ENCODE peak calls at places on chromosomes 3 and 15, in seven cellular contexts. One of them, this sample, is unnamed.

GRCh38 chr3:149454746-149455145 is 19.8 kb upstream of the TM4SF4 start:
- DNase-seq in NCI-H510A treated with DMSO at 0.1 percent for 48 hours: no peak
- DNase-seq in smooth muscle cell of the brain vasculature: no peak
- DNase-seq in nephron progenitor cell: no peak
- DNase-seq in cerebellar cortex: no peak
- DNase-seq in lung: no peak
- DNase-seq in activated T-helper 1 cell treated with anti-CD3 and anti-CD28 coated beads, Interleukin-2, amount 50 U/mL, for 16 hours: no peak
- DNase-seq in this sample: no peak

GRCh38 chr3:140563206-140563605 is 114.7 kb upstream of the TRIM42 start:
- DNase-seq in activated T-helper 1 cell treated with anti-CD3 and anti-CD28 coated beads, Interleukin-2, amount 50 U/mL, for 16 hours: no peak
- DNase-seq in lung: no peak
- DNase-seq in NCI-H510A treated with DMSO at 0.1 percent for 48 hours: no peak
- DNase-seq in nephron progenitor cell: no peak
- DNase-seq in smooth muscle cell of the brain vasculature: no peak
- DNase-seq in cerebellar cortex: no peak
- DNase-seq in this sample: no peak

GRCh38 chr3:169758353-169758994 is 6.4 kb downstream of the TERC start:
- DNase-seq in smooth muscle cell of the brain vasculature: no peak
- DNase-seq in NCI-H510A treated with DMSO at 0.1 percent for 48 hours: no peak
- DNase-seq in nephron progenitor cell: no peak
- DNase-seq in cerebellar cortex: no peak
- DNase-seq in activated T-helper 1 cell treated with anti-CD3 and anti-CD28 coated beads, Interleukin-2, amount 50 U/mL, for 16 hours: no peak
- DNase-seq in lung: no peak
- DNase-seq in this sample: no peak

GRCh38 chr15:68408526-68408925 is 23.4 kb downstream of the ITGA11 start:
- DNase-seq in activated T-helper 1 cell treated with anti-CD3 and anti-CD28 coated beads, Interleukin-2, amount 50 U/mL, for 16 hours: no peak
- DNase-seq in cerebellar cortex: no peak
- DNase-seq in lung: no peak
- DNase-seq in smooth muscle cell of the brain vasculature: no peak
- DNase-seq in NCI-H510A treated with DMSO at 0.1 percent for 48 hours: no peak
- DNase-seq in nephron progenitor cell: no peak
- DNase-seq in this sample: no peak

GRCh38 chr3:123716421-123716820 is 131.6 kb upstream of the HACD2 start:
- DNase-seq in cerebellar cortex: no peak
- DNase-seq in NCI-H510A treated with DMSO at 0.1 percent for 48 hours: no peak
- DNase-seq in nephron progenitor cell: no peak
- DNase-seq in lung: no peak
- DNase-seq in activated T-helper 1 cell treated with anti-CD3 and anti-CD28 coated beads, Interleukin-2, amount 50 U/mL, for 16 hours: no peak
- DNase-seq in smooth muscle cell of the brain vasculature: no peak
- DNase-seq in this sample: no peak

GRCh38 chr3:143507735-143508580 is 340.3 kb downstream of the SLC9A9 start:
- DNase-seq in cerebellar cortex: no peak
- DNase-seq in nephron progenitor cell: no peak
- DNase-seq in NCI-H510A treated with DMSO at 0.1 percent for 48 hours: no peak
- DNase-seq in smooth muscle cell of the brain vasculature: no peak
- DNase-seq in lung: no peak
- DNase-seq in activated T-helper 1 cell treated with anti-CD3 and anti-CD28 coated beads, Interleukin-2, amount 50 U/mL, for 16 hours: no peak
- DNase-seq in this sample: peak; percentile 26

GRCh38 chr3:129316121-129317013 is 37.7 kb downstream of the HMCES start:
- DNase-seq in nephron progenitor cell: peak; percentile 94
- DNase-seq in activated T-helper 1 cell treated with anti-CD3 and anti-CD28 coated beads, Interleukin-2, amount 50 U/mL, for 16 hours: peak; percentile 89
- DNase-seq in NCI-H510A treated with DMSO at 0.1 percent for 48 hours: peak; percentile 26
- DNase-seq in cerebellar cortex: peak; percentile 82
- DNase-seq in lung: peak; percentile 88
- DNase-seq in smooth muscle cell of the brain vasculature: no peak
- DNase-seq in this sample: peak; percentile 78

GRCh38 chr15:62742409-62743171 is 300.0 kb upstream of the TPM1 start:
- DNase-seq in nephron progenitor cell: peak; percentile 60
- DNase-seq in activated T-helper 1 cell treated with anti-CD3 and anti-CD28 coated beads, Interleukin-2, amount 50 U/mL, for 16 hours: no peak
- DNase-seq in cerebellar cortex: peak; percentile 77
- DNase-seq in smooth muscle cell of the brain vasculature: peak; percentile 39
- DNase-seq in lung: peak; percentile 50
- DNase-seq in NCI-H510A treated with DMSO at 0.1 percent for 48 hours: peak; percentile 16
- DNase-seq in this sample: peak; percentile 97

GRCh38 chr3:170057550-170057949 is 19.8 kb downstream of the GPR160 start:
- DNase-seq in activated T-helper 1 cell treated with anti-CD3 and anti-CD28 coated beads, Interleukin-2, amount 50 U/mL, for 16 hours: no peak
- DNase-seq in NCI-H510A treated with DMSO at 0.1 percent for 48 hours: no peak
- DNase-seq in lung: no peak
- DNase-seq in smooth muscle cell of the brain vasculature: no peak
- DNase-seq in cerebellar cortex: no peak
- DNase-seq in nephron progenitor cell: no peak
- DNase-seq in this sample: no peak

GRCh38 chr3:56205406-56205805 is 262.9 kb downstream of the ERC2 start:
- DNase-seq in cerebellar cortex: no peak
- DNase-seq in activated T-helper 1 cell treated with anti-CD3 and anti-CD28 coated beads, Interleukin-2, amount 50 U/mL, for 16 hours: no peak
- DNase-seq in lung: no peak
- DNase-seq in NCI-H510A treated with DMSO at 0.1 percent for 48 hours: no peak
- DNase-seq in smooth muscle cell of the brain vasculature: no peak
- DNase-seq in nephron progenitor cell: no peak
- DNase-seq in this sample: no peak

GRCh38 chr15:92638291-92638708 is 17.3 kb downstream of the FAM174B start:
- DNase-seq in smooth muscle cell of the brain vasculature: no peak
- DNase-seq in nephron progenitor cell: no peak
- DNase-seq in lung: no peak
- DNase-seq in cerebellar cortex: no peak
- DNase-seq in NCI-H510A treated with DMSO at 0.1 percent for 48 hours: peak; percentile 88
- DNase-seq in activated T-helper 1 cell treated with anti-CD3 and anti-CD28 coated beads, Interleukin-2, amount 50 U/mL, for 16 hours: no peak
- DNase-seq in this sample: peak; percentile 51

GRCh38 chr15:59138243-59138642 is 33.3 kb downstream of the CCNB2 start:
- DNase-seq in activated T-helper 1 cell treated with anti-CD3 and anti-CD28 coated beads, Interleukin-2, amount 50 U/mL, for 16 hours: peak; percentile 34
- DNase-seq in cerebellar cortex: peak; percentile 39
- DNase-seq in smooth muscle cell of the brain vasculature: no peak
- DNase-seq in lung: no peak
- DNase-seq in NCI-H510A treated with DMSO at 0.1 percent for 48 hours: no peak
- DNase-seq in nephron progenitor cell: peak; percentile 42
- DNase-seq in this sample: peak; percentile 45

GRCh38 chr3:133820889-133821675 is 15.5 kb downstream of the SRPRB start:
- DNase-seq in NCI-H510A treated with DMSO at 0.1 percent for 48 hours: no peak
- DNase-seq in cerebellar cortex: no peak
- DNase-seq in nephron progenitor cell: no peak
- DNase-seq in smooth muscle cell of the brain vasculature: no peak
- DNase-seq in activated T-helper 1 cell treated with anti-CD3 and anti-CD28 coated beads, Interleukin-2, amount 50 U/mL, for 16 hours: no peak
- DNase-seq in lung: no peak
- DNase-seq in this sample: no peak

GRCh38 chr3:157087398-157088132 is 72.4 kb downstream of the CCNL1 start:
- DNase-seq in lung: no peak
- DNase-seq in NCI-H510A treated with DMSO at 0.1 percent for 48 hours: no peak
- DNase-seq in activated T-helper 1 cell treated with anti-CD3 and anti-CD28 coated beads, Interleukin-2, amount 50 U/mL, for 16 hours: no peak
- DNase-seq in nephron progenitor cell: no peak
- DNase-seq in smooth muscle cell of the brain vasculature: no peak
- DNase-seq in cerebellar cortex: no peak
- DNase-seq in this sample: no peak

GRCh38 chr3:193053031-193053430 is 135.4 kb upstream of the MB21D2 start:
- DNase-seq in cerebellar cortex: no peak
- DNase-seq in NCI-H510A treated with DMSO at 0.1 percent for 48 hours: no peak
- DNase-seq in activated T-helper 1 cell treated with anti-CD3 and anti-CD28 coated beads, Interleukin-2, amount 50 U/mL, for 16 hours: no peak
- DNase-seq in smooth muscle cell of the brain vasculature: no peak
- DNase-seq in lung: no peak
- DNase-seq in nephron progenitor cell: no peak
- DNase-seq in this sample: no peak

GRCh38 chr3:48301814-48302194 is 31.7 kb downstream of the SPINK8 start:
- DNase-seq in activated T-helper 1 cell treated with anti-CD3 and anti-CD28 coated beads, Interleukin-2, amount 50 U/mL, for 16 hours: no peak
- DNase-seq in cerebellar cortex: peak; percentile 29
- DNase-seq in nephron progenitor cell: no peak
- DNase-seq in NCI-H510A treated with DMSO at 0.1 percent for 48 hours: peak; percentile 2
- DNase-seq in lung: peak; percentile 36
- DNase-seq in smooth muscle cell of the brain vasculature: no peak
- DNase-seq in this sample: peak; percentile 26

GRCh38 chr15:68213991-68214837 is 9.1 kb upstream of the CALML4 start:
- DNase-seq in nephron progenitor cell: no peak
- DNase-seq in cerebellar cortex: no peak
- DNase-seq in smooth muscle cell of the brain vasculature: no peak
- DNase-seq in lung: no peak
- DNase-seq in NCI-H510A treated with DMSO at 0.1 percent for 48 hours: no peak
- DNase-seq in activated T-helper 1 cell treated with anti-CD3 and anti-CD28 coated beads, Interleukin-2, amount 50 U/mL, for 16 hours: no peak
- DNase-seq in this sample: no peak

GRCh38 chr3:16200411-16200810 is 25.9 kb downstream of the GALNT15 start:
- DNase-seq in smooth muscle cell of the brain vasculature: no peak
- DNase-seq in cerebellar cortex: no peak
- DNase-seq in NCI-H510A treated with DMSO at 0.1 percent for 48 hours: no peak
- DNase-seq in activated T-helper 1 cell treated with anti-CD3 and anti-CD28 coated beads, Interleukin-2, amount 50 U/mL, for 16 hours: no peak
- DNase-seq in lung: no peak
- DNase-seq in nephron progenitor cell: no peak
- DNase-seq in this sample: no peak

GRCh38 chr3:124862006-124862405 is 25.2 kb downstream of the ITGB5 start:
- DNase-seq in cerebellar cortex: no peak
- DNase-seq in activated T-helper 1 cell treated with anti-CD3 and anti-CD28 coated beads, Interleukin-2, amount 50 U/mL, for 16 hours: no peak
- DNase-seq in nephron progenitor cell: no peak
- DNase-seq in NCI-H510A treated with DMSO at 0.1 percent for 48 hours: no peak
- DNase-seq in lung: no peak
- DNase-seq in smooth muscle cell of the brain vasculature: no peak
- DNase-seq in this sample: no peak

GRCh38 chr15:85430406-85431204 is 50.2 kb downstream of the AKAP13 start:
- DNase-seq in lung: no peak
- DNase-seq in NCI-H510A treated with DMSO at 0.1 percent for 48 hours: no peak
- DNase-seq in smooth muscle cell of the brain vasculature: no peak
- DNase-seq in activated T-helper 1 cell treated with anti-CD3 and anti-CD28 coated beads, Interleukin-2, amount 50 U/mL, for 16 hours: no peak
- DNase-seq in cerebellar cortex: no peak
- DNase-seq in nephron progenitor cell: no peak
- DNase-seq in this sample: no peak

This sample was measured in MG63.